ENCODE peak calls at places on chromosomes 2 and 18, in four cellular contexts. Z, H, J and X are unnamed samples.

GRCh38 chr2:2826621-2827020 is 495.5 kb upstream of the MYT1L start:
- DNase-seq in H (no peak), J (no peak), Z (no peak), X (no peak)

GRCh38 chr2:132275396-132275795 is 113.6 kb upstream of the ANKRD30BL start:
- DNase-seq in H (no peak), J (no peak), Z (no peak), X (no peak)

GRCh38 chr18:49861659-49862058 is 48.3 kb upstream of the ACAA2 start:
- DNase-seq in H (peak), Z (no peak), J (no peak), X (no peak)

GRCh38 chr18:34543940-34544339 is 166.2 kb upstream of the DTNA start:
- DNase-seq in Z (no peak), H (no peak), J (no peak), X (no peak)

GRCh38 chr18:79513381-79514081 is 117.8 kb downstream of the NFATC1 start:
- DNase-seq in J (no peak), H (no peak), Z (no peak), X (no peak)

GRCh38 chr2:45180784-45181183 is 171.5 kb upstream of the SIX2 start:
- DNase-seq in H (no peak), J (no peak), Z (no peak), X (no peak)

GRCh38 chr2:186531257-186531775 is 45.3 kb downstream of the ZC3H15 start:
- DNase-seq in H (no peak), J (no peak), Z (no peak), X (no peak)

GRCh38 chr18:392926-393325 is 107.6 kb downstream of the COLEC12 start:
- DNase-seq in J (no peak), Z (no peak), H (no peak), X (no peak)

GRCh38 chr2:68774569-68775271 is 40.1 kb downstream of the ARHGAP25 start:
- DNase-seq in H (peak), Z (peak), J (peak), X (no peak)

GRCh38 chr18:74570266-74570665 is 27.4 kb upstream of the ZNF407 start:
- DNase-seq in Z (no peak), H (no peak), J (no peak), X (no peak)

GRCh38 chr2:22729466-22729865 is 655.5 kb upstream of the KLHL29 start:
- DNase-seq in H (no peak), J (no peak), Z (no peak), X (no peak)

GRCh38 chr2:113818382-113818951 is 62.0 kb upstream of the SLC35F5 start:
- DNase-seq in H (no peak), Z (no peak), J (no peak), X (no peak)

GRCh38 chr2:206212673-206213513 is 53.2 kb downstream of the EEF1B2 start:
- DNase-seq in Z (peak), H (no peak), J (no peak), X (no peak)

GRCh38 chr2:116719841-116720240 is 1094.7 kb upstream of the DDX18 start:
- DNase-seq in Z (no peak), J (no peak), H (no peak), X (no peak)

GRCh38 chr2:190615555-190616200 is 33.2 kb upstream of the NAB1 start:
- DNase-seq in J (no peak), H (no peak), Z (no peak), X (no peak)

GRCh38 chr2:83901322-83901721 is 557.8 kb downstream of the SUCLG1 start:
- DNase-seq in Z (no peak), H (no peak), J (no peak), X (no peak)

GRCh38 chr18:59180150-59180845 is 39.7 kb upstream of the GRP start:
- DNase-seq in Z (no peak), H (no peak), J (no peak), X (no peak)

GRCh38 chr2:63999049-63999448 is 20.2 kb downstream of the VPS54 start:
- DNase-seq in J (no peak), Z (no peak), H (no peak), X (no peak)

GRCh38 chr2:217256261-217256660 is 396.4 kb upstream of the TNP1 start:
- DNase-seq in H (no peak), J (no peak), Z (no peak), X (no peak)